ENCODE peak calls at places on chromosomes 5 and 9, in seven cellular contexts. Y is IMR-90; M is lower lobe of right lung; G is CD8-positive, alpha-beta memory T cell; N is tibial artery; Q is aorta; H is ovary. E is an unnamed sample.

GRCh38 chr5:111122398-111122797 is 30.2 kb downstream of the WDR36 start:
- DNase-seq in Y (no peak), M (no peak), G (no peak), N (no peak), Q (no peak), H (no peak), E (no peak)

GRCh38 chr5:40124367-40124766 is 555.3 kb upstream of the PTGER4 start:
- DNase-seq in Y (no peak), M (no peak), G (no peak), N (no peak), Q (no peak), H (no peak), E (no peak)

GRCh38 chr5:59317023-59317771 is 576.3 kb downstream of the PDE4D start:
- DNase-seq in Y (peak; percentile 23), M (no peak), G (no peak), N (no peak), Q (no peak), H (peak; percentile 14), E (no peak)

GRCh38 chr9:136655244-136656225 is 7.2 kb upstream of the EGFL7 start:
- DNase-seq in Y (no peak), M (peak; percentile 55), G (no peak), N (no peak), Q (no peak), H (no peak), E (no peak)

GRCh38 chr5:72921103-72921502 is 34.7 kb upstream of the FCHO2 start:
- DNase-seq in Y (no peak), M (no peak), G (no peak), N (no peak), Q (no peak), H (no peak), E (no peak)

GRCh38 chr5:116764941-116765340 is 190.3 kb upstream of the SEMA6A start:
- DNase-seq in Y (no peak), M (no peak), G (no peak), N (no peak), Q (no peak), H (no peak), E (no peak)

GRCh38 chr5:93585753-93586385 is 2.8 kb downstream of the NR2F1 start:
- DNase-seq in Y (peak; percentile 45), M (no peak), G (no peak), N (no peak), Q (no peak), H (no peak), E (no peak)

GRCh38 chr5:44663991-44664710 is 144.6 kb upstream of the MRPS30 start:
- DNase-seq in Y (no peak), M (no peak), G (no peak), N (peak; percentile 48), Q (no peak), H (no peak), E (no peak)

GRCh38 chr5:78562719-78563330 is 85.7 kb downstream of the LHFPL2 start:
- DNase-seq in Y (no peak), M (no peak), G (no peak), N (no peak), Q (no peak), H (no peak), E (no peak)

GRCh38 chr5:137098663-137099062 is 400.5 kb downstream of the SPOCK1 start:
- DNase-seq in Y (no peak), M (no peak), G (no peak), N (no peak), Q (no peak), H (no peak), E (no peak)

GRCh38 chr9:27108981-27109541 is at the start of gene TEK:
- DNase-seq in Y (peak; percentile 44), M (no peak), G (no peak), N (no peak), Q (no peak), H (no peak), E (no peak)

GRCh38 chr9:92634712-92635605 is 35.0 kb downstream of the IPPK start:
- DNase-seq in Y (peak; percentile 70), M (peak; percentile 74), G (peak; percentile 35), N (peak; percentile 86), Q (peak; percentile 93), H (peak; percentile 84), E (peak; percentile 76)

GRCh38 chr5:88117546-88117945 is 151.1 kb downstream of the TMEM161B start:
- DNase-seq in Y (no peak), M (no peak), G (no peak), N (no peak), Q (no peak), H (no peak), E (no peak)

GRCh38 chr9:100426532-100427365 is at the start of gene MSANTD3:
- DNase-seq in Y (peak; percentile 76), M (peak; percentile 76), G (peak; percentile 47), N (peak; percentile 81), Q (peak; percentile 86), H (peak; percentile 52), E (peak; percentile 74)

GRCh38 chr5:120535900-120536299 is 71.8 kb downstream of the PRR16 start:
- DNase-seq in Y (peak; percentile 62), M (no peak), G (no peak), N (no peak), Q (no peak), H (no peak), E (no peak)

GRCh38 chr5:33379757-33380156 is 61.0 kb upstream of the TARS1 start:
- DNase-seq in Y (peak; percentile 47), M (no peak), G (no peak), N (no peak), Q (peak; percentile 41), H (no peak), E (no peak)

GRCh38 chr9:72025956-72026355 is 34.5 kb downstream of the C9orf57 start:
- DNase-seq in Y (peak; percentile 30), M (no peak), G (no peak), N (no peak), Q (no peak), H (no peak), E (no peak)

GRCh38 chr9:120915854-120916495 is 10.6 kb downstream of the TRAF1 start:
- DNase-seq in Y (no peak), M (no peak), G (no peak), N (no peak), Q (peak; percentile 2), H (no peak), E (no peak)

GRCh38 chr9:120934271-120934670 is 7.7 kb upstream of the TRAF1 start:
- DNase-seq in Y (no peak), M (no peak), G (no peak), N (peak; percentile 68), Q (no peak), H (no peak), E (no peak)

GRCh38 chr9:129005336-129005997 is 22.7 kb downstream of the SH3GLB2 start:
- DNase-seq in Y (no peak), M (peak; percentile 28), G (no peak), N (no peak), Q (peak; percentile 65), H (no peak), E (no peak)

GRCh38 chr5:168269950-168270349 is 21.5 kb upstream of the WWC1 start:
- DNase-seq in Y (peak; percentile 13), M (no peak), G (no peak), N (no peak), Q (no peak), H (no peak), E (no peak)

GRCh38 chr9:80026121-80026520 is 454.4 kb downstream of the TLE4 start:
- DNase-seq in Y (no peak), M (no peak), G (no peak), N (no peak), Q (no peak), H (no peak), E (no peak)

GRCh38 chr5:77893225-77893860 is 117.2 kb upstream of the TBCA start:
- DNase-seq in Y (peak; percentile 99), M (no peak), G (no peak), N (no peak), Q (no peak), H (no peak), E (no peak)

GRCh38 chr9:114141553-114142548 is 13.5 kb upstream of the COL27A1 start:
- DNase-seq in Y (peak; percentile 41), M (no peak), G (no peak), N (no peak), Q (no peak), H (peak; percentile 63), E (peak; percentile 41)

GRCh38 chr9:134066923-134067851 is 639 bp downstream of the BRD3 start:
- DNase-seq in Y (peak; percentile 31), M (peak; percentile 56), G (peak; percentile 55), N (peak; percentile 66), Q (no peak), H (no peak), E (no peak)

GRCh38 chr5:34491251-34491620 is 164.9 kb upstream of the RAI14 start:
- DNase-seq in Y (peak; percentile 44), M (no peak), G (no peak), N (no peak), Q (no peak), H (no peak), E (no peak)

GRCh38 chr5:148070621-148071020 is 6.8 kb downstream of the SPINK5 start:
- DNase-seq in Y (no peak), M (no peak), G (no peak), N (no peak), Q (no peak), H (no peak), E (no peak)
- H3K27me3 ChIP-seq in Y (no peaks in the 10 kb centered on the region), M (no peaks in the 10 kb centered on the region), G (no peaks in the 10 kb centered on the region), N (no peaks in the 10 kb centered on the region), Q (no peaks in the 10 kb centered on the region), H (no peaks in the 10 kb centered on the region), E (no peaks in the 10 kb centered on the region)

GRCh38 chr5:143313298-143313852 is 90.1 kb downstream of the NR3C1 start:
- DNase-seq in Y (no peak), M (no peak), G (no peak), N (no peak), Q (no peak), H (no peak), E (no peak)
- H3K4me1 ChIP-seq in Y (peaks cover 25% of the 10 kb centered on the region), M (peaks cover 47% of the 10 kb centered on the region), G (peaks cover 7% of the 10 kb centered on the region), N (peaks cover 31% of the 10 kb centered on the region), Q (peaks cover 3% of the 10 kb centered on the region), H (peaks cover 4% of the 10 kb centered on the region), E (peaks cover 87% of the 10 kb centered on the region)

GRCh38 chr9:88775559-88775958 is 215.7 kb upstream of the S1PR3 start:
- DNase-seq in Y (peak; percentile 43), M (no peak), G (no peak), N (no peak), Q (no peak), H (no peak), E (no peak)

GRCh38 chr9:88773627-88774244 is 217.5 kb upstream of the S1PR3 start:
- DNase-seq in Y (peak; percentile 63), M (no peak), G (no peak), N (no peak), Q (no peak), H (no peak), E (no peak)

GRCh38 chr9:88775966-88776365 is 215.3 kb upstream of the S1PR3 start:
- DNase-seq in Y (no peak), M (no peak), G (no peak), N (no peak), Q (no peak), H (no peak), E (no peak)

GRCh38 chr9:88776717-88777497 is 214.4 kb upstream of the S1PR3 start:
- DNase-seq in Y (peak; percentile 87), M (no peak), G (no peak), N (no peak), Q (no peak), H (no peak), E (no peak)

GRCh38 chr9:88775037-88775471 is 216.2 kb upstream of the S1PR3 start:
- DNase-seq in Y (peak; percentile 98), M (no peak), G (no peak), N (no peak), Q (no peak), H (peak; percentile 24), E (no peak)
- H3K27ac ChIP-seq in Y (peak overlapping the region; percentile 82), M (no peak overlapping the region), G (no peak overlapping the region), N (peak overlapping the region; percentile 48), Q (no peak overlapping the region), H (no peak overlapping the region), E (peak overlapping the region; percentile 77)

GRCh38 chr5:1131726-1132125 is 19.9 kb upstream of the SLC12A7 start:
- DNase-seq in Y (no peak), M (no peak), G (no peak), N (no peak), Q (no peak), H (no peak), E (no peak)
- H3K27me3 ChIP-seq in Y (peaks cover 51% of the 10 kb centered on the region), M (no peaks in the 10 kb centered on the region), G (peaks cover 4% of the 10 kb centered on the region), N (no peaks in the 10 kb centered on the region), Q (no peaks in the 10 kb centered on the region), H (no peaks in the 10 kb centered on the region), E (no peaks in the 10 kb centered on the region)